ENCODE peak calls at places on chromosomes 1 and 21, in five cellular contexts. I is upper lobe of left lung, S is left lung, E is mammary epithelial cell, B is vagina. G is an unnamed sample. For H3K36me3, the result is how much of the 10 kb centered on the place peaks cover.

GRCh38 chr1:73161418-73161817 is 879.1 kb upstream of the NEGR1 start:
- DNase-seq in B (no peak), E (no peak), S (no peak), I (no peak), G (no peak)

GRCh38 chr1:203072002-203072607 is 13.7 kb downstream of the MYOG start:
- DNase-seq in E (no peak), B (no peak), I (no peak), S (no peak), G (no peak)

GRCh38 chr1:114549137-114549536 is 32.3 kb downstream of the BCAS2 start:
- DNase-seq in S (no peak), E (peak), I (no peak), B (no peak), G (no peak)

GRCh38 chr1:38000529-38001453 is 4.5 kb downstream of the FHL3 start:
- DNase-seq in S (no peak), B (peak), E (peak), I (no peak), G (no peak)

GRCh38 chr1:171140466-171140865 is 44.6 kb upstream of the FMO2 start:
- DNase-seq in E (no peak), S (no peak), B (no peak), I (no peak), G (no peak)

GRCh38 chr21:45478115-45478801 is 64.0 kb downstream of the SLC19A1 start:
- DNase-seq in S (peak), I (peak), E (no peak), B (no peak), G (peak)

GRCh38 chr21:39863111-39863510 is 4.1 kb upstream of the PCP4 start:
- DNase-seq in B (no peak), I (no peak), S (no peak), E (peak), G (no peak)

GRCh38 chr1:91440845-91441244 is 36.2 kb upstream of the HFM1 start:
- DNase-seq in B (no peak), E (no peak), I (no peak), S (no peak), G (no peak)

GRCh38 chr1:156419863-156420208 is 50.8 kb downstream of the RHBG start:
- DNase-seq in B (no peak), E (no peak), S (no peak), I (no peak), G (peak)

GRCh38 chr1:67463298-67463960 is 33.2 kb upstream of the SERBP1 start:
- DNase-seq in E (no peak), I (no peak), S (no peak), B (no peak), G (no peak)

GRCh38 chr1:21568809-21569385 is 59.7 kb downstream of the ALPL start:
- DNase-seq in S (peak), I (no peak), E (no peak), B (no peak), G (no peak)

GRCh38 chr1:15005116-15005515 is 148.4 kb upstream of the TMEM51 start:
- DNase-seq in E (no peak), I (no peak), B (no peak), S (no peak), G (no peak)

GRCh38 chr1:78553859-78554258 is 63.1 kb downstream of the PTGFR start:
- DNase-seq in B (no peak), S (no peak), E (no peak), I (no peak), G (no peak)

GRCh38 chr1:36162680-36163079 is 6.7 kb downstream of the MAP7D1 start:
- DNase-seq in B (no peak), E (no peak), S (no peak), I (no peak), G (no peak)

GRCh38 chr1:117209094-117209493 is 1.6 kb downstream of the VTCN1 start:
- DNase-seq in B (no peak), I (no peak), S (no peak), E (no peak), G (peak)

GRCh38 chr1:28208818-28209441 is 23.9 kb downstream of the DNAJC8 start:
- DNase-seq in E (peak), S (no peak), B (no peak), I (no peak), G (peak)
- H3K36me3 ChIP-seq in E (under half), S (half or more), B (under half), I (under half), G (under half)

GRCh38 chr1:212967767-212968166 is 17.4 kb downstream of the VASH2 start:
- DNase-seq in B (no peak), S (no peak), I (no peak), E (peak), G (peak)
- H3K36me3 ChIP-seq in B (under half), S (under half), I (under half), E (under half), G (under half)

GRCh38 chr1:25990702-25991395 is 7.0 kb downstream of the PAFAH2 start:
- DNase-seq in I (no peak), S (no peak), B (no peak), E (no peak), G (no peak)

GRCh38 chr1:25989860-25990650 is 7.8 kb downstream of the PAFAH2 start:
- DNase-seq in E (no peak), B (no peak), I (no peak), S (no peak), G (no peak)

GRCh38 chr1:25989440-25989839 is 8.4 kb downstream of the PAFAH2 start:
- DNase-seq in I (no peak), B (no peak), E (no peak), S (no peak), G (no peak)

GRCh38 chr1:25979210-25979609 is 18.7 kb downstream of the PAFAH2 start:
- DNase-seq in B (no peak), S (no peak), I (no peak), E (no peak), G (no peak)

DNA sequence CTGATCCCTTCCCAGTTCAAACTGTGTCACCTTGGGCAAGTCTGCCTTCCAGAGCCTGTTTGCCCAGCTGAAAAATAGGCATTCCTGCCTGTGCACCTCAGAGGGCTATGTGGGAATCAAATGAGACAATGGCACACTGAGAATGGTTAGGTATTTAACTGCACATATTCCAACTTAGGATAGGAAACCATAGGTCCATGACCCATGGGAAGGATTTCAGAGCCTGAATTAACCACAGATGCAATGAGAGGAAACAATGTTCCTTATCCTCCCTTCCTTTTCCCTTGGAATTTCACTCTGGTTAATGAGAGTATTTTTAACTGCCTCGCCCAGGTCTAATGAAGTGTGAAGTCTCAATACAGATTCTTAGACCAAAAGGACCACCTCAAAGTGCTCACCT is 12.7 kb downstream of the PAFAH2 start:
- DNase-seq in E (no peak), S (no peak), B (no peak), I (no peak), G (no peak)
- H3K36me3 ChIP-seq in E (under half), S (half or more), B (under half), I (under half), G (under half)

GRCh38 chr1:24659993-24660665 is 17.0 kb downstream of the SRRM1 start:
- DNase-seq in S (no peak), B (no peak), I (no peak), E (no peak), G (no peak)
- H3K36me3 ChIP-seq in S (half or more), B (under half), I (half or more), E (half or more), G (under half)

DNA sequence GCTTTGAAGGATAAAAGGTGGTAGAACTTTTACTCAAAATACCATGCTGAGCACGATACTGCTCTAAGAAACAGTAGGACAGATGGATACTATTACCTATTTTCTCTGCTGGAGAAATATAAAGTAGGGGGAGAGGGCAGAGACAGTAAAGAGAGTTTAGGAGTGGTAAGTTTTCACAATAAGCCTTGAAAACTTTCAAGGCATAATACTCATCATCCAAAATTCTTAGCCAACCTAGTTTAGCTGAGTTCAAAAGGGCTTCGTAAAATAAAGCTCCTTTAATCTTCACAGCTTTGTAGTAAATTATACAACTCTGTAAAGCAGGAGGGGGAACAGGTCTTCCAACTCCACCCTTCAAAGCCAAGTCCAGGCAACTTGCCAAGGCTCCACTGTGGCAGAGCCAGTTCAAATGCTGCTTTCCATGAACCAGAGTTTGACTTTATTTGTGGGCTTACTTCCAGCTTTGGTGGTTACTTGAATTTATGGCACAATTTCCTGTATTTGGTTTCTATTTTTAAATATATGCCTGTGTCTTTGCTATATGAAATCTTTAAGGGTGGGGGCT is 15.5 kb downstream of the TEX38 start:
- DNase-seq in B (no peak), E (peak), S (no peak), I (no peak), G (no peak)
- H3K36me3 ChIP-seq in B (under half), E (under half), S (half or more), I (under half), G (under half)

G was measured in Caco-2.